ENCODE peak calls at places on chromosomes 1 and 21, in nine cellular contexts. B is IMR-90, I is HCT116, F is MM.1S, T is neural progenitor cell, A is endothelial cell of umbilical vein, D is GM23248, H is neuronal stem cell, M is mesendoderm. S is an unnamed sample.

GRCh38 chr1:54047384-54048315 is 5.4 kb downstream of the TMEM59 start:
- DNase-seq in B (peak), I (no peak), F (peak), T (no peak), A (peak), D (peak), H (no peak), M (peak), S (no peak)

GRCh38 chr1:209662879-209663327 is 10.7 kb upstream of the LAMB3 start:
- DNase-seq in B (no peak), I (no peak), F (no peak), T (no peak), A (no peak), D (no peak), H (no peak), M (no peak), S (peak)

GRCh38 chr1:221430133-221430960 is 311.5 kb downstream of the DUSP10 start:
- DNase-seq in B (peak), I (no peak), F (no peak), T (no peak), A (peak), D (no peak), H (no peak), M (no peak), S (no peak)

GRCh38 chr1:46399307-46399706 is 5.2 kb downstream of the FAAH start:
- DNase-seq in B (no peak), I (no peak), F (peak), T (no peak), A (no peak), D (no peak), H (no peak), M (no peak), S (no peak)

GRCh38 chr21:41640756-41641509 is 125.9 kb downstream of the RIPK4 start:
- DNase-seq in B (peak), I (no peak), F (no peak), T (no peak), A (no peak), D (peak), H (no peak), M (peak), S (peak)

GRCh38 chr1:9233241-9233941 is 1.2 kb upstream of the H6PD start:
- DNase-seq in B (peak), I (no peak), F (no peak), T (no peak), A (peak), D (peak), H (no peak), M (no peak), S (no peak)

GRCh38 chr1:51189421-51190073 is 46.5 kb upstream of the RNF11 start:
- DNase-seq in B (peak), I (peak), F (peak), T (peak), A (peak), D (peak), H (peak), M (peak), S (peak)

GRCh38 chr1:191255354-191256057 is 777.8 kb upstream of the BRINP3 start:
- DNase-seq in B (no peak), I (no peak), F (peak), T (peak), A (no peak), D (no peak), H (peak), M (peak), S (no peak)

GRCh38 chr1:181144238-181144637 is 55.7 kb downstream of the IER5 start:
- DNase-seq in B (no peak), I (no peak), F (no peak), T (no peak), A (no peak), D (no peak), H (no peak), M (no peak), S (no peak)

GRCh38 chr1:87215592-87215991 is 113.1 kb upstream of the LMO4 start:
- DNase-seq in B (no peak), I (no peak), F (no peak), T (no peak), A (no peak), D (no peak), H (no peak), M (no peak), S (no peak)

GRCh38 chr1:101918277-101918676 is 78.4 kb downstream of the OLFM3 start:
- DNase-seq in B (no peak), I (no peak), F (no peak), T (no peak), A (no peak), D (no peak), H (no peak), M (no peak), S (no peak)

GRCh38 chr1:21157054-21157453 is 19.6 kb downstream of the EIF4G3 start:
- DNase-seq in B (no peak), I (no peak), F (no peak), T (no peak), A (no peak), D (no peak), H (no peak), M (no peak), S (no peak)

GRCh38 chr1:6351480-6352137 is 42.0 kb downstream of the ACOT7 start:
- DNase-seq in B (no peak), I (no peak), F (no peak), T (no peak), A (no peak), D (no peak), H (no peak), M (no peak), S (peak)

GRCh38 chr1:204360314-204360713 is 585 bp upstream of the PLEKHA6 start:
- DNase-seq in B (no peak), I (no peak), F (no peak), T (no peak), A (no peak), D (no peak), H (no peak), M (no peak), S (no peak)
- H3K9ac ChIP-seq in B (no peak), I (no peak), F (no peak), T (no peak), A (no peak), D (no peak), H (no peak), M (no peak), S (no peak)

GRCh38 chr1:212952596-212952995 is 2.3 kb downstream of the VASH2 start:
- DNase-seq in B (no peak), I (no peak), F (no peak), T (no peak), A (no peak), D (no peak), H (no peak), M (no peak), S (no peak)

GRCh38 chr1:212946872-212947271 is 3.5 kb upstream of the VASH2 start:
- DNase-seq in B (no peak), I (no peak), F (peak), T (no peak), A (no peak), D (no peak), H (no peak), M (no peak), S (no peak)

GRCh38 chr1:212951058-212951923 is 950 bp downstream of the VASH2 start:
- DNase-seq in B (no peak), I (no peak), F (no peak), T (peak), A (no peak), D (peak), H (no peak), M (no peak), S (no peak)

GRCh38 chr1:212950243-212951057 is at the start of gene VASH2:
- DNase-seq in B (peak), I (peak), F (peak), T (peak), A (peak), D (peak), H (peak), M (peak), S (peak)

GRCh38 chr1:212949771-212950170 is 570 bp upstream of the VASH2 start:
- DNase-seq in B (no peak), I (no peak), F (no peak), T (no peak), A (no peak), D (no peak), H (no peak), M (no peak), S (no peak)
- H3K9ac ChIP-seq in B (no peak), I (peak), F (peak), T (no peak), A (no peak), D (no peak), H (peak), M (peak), S (no peak)

DNA sequence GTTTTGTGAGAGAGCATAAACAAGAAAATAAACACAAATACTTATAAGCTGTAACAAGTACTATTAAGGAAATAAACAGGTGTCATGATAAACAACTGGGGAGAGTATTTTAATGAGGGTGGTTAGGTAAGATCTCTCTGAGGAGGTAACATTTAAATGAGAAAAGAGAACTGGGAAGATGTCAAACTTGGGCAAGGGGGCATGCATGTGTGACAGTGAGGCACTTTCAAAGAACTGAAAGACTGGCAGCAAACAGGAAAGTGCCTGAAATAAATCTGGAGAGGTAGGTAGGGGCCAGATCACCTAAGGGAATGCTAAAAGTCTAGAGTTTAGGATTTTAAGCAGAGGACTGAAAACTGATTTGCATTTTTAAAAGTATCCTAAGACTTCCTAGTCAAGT is 37.8 kb downstream of the NSL1 start:
- DNase-seq in B (no peak), I (no peak), F (no peak), T (no peak), A (no peak), D (no peak), H (no peak), M (no peak), S (no peak)
- H3K9ac ChIP-seq in B (no peak), I (no peak), F (no peak), T (no peak), A (no peak), D (no peak), H (no peak), M (no peak), S (no peak)

DNA sequence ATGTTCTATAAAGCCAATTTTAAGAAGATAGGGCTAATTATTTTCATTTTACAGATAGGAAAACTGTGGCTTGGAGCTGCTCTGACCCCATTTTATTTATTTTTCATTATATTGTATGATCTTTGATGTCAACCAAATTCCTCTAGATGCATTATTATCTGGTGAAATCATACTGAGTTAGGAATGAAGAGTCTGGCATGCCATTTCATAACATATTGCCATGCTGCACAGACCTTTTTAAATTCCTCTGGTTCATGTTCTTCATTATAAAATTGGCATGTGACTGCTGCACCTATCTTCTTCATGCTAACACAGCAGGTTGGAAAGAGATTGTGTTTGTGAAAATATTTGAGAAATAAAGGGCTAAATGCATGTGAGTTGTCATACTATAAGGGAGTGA is 12.7 kb downstream of the PRRX1 start:
- DNase-seq in B (peak), I (no peak), F (no peak), T (no peak), A (no peak), D (peak), H (no peak), M (no peak), S (no peak)
- H3K9ac ChIP-seq in B (no peak), I (no peak), F (no peak), T (no peak), A (no peak), D (peak), H (no peak), M (no peak), S (no peak)

DNA sequence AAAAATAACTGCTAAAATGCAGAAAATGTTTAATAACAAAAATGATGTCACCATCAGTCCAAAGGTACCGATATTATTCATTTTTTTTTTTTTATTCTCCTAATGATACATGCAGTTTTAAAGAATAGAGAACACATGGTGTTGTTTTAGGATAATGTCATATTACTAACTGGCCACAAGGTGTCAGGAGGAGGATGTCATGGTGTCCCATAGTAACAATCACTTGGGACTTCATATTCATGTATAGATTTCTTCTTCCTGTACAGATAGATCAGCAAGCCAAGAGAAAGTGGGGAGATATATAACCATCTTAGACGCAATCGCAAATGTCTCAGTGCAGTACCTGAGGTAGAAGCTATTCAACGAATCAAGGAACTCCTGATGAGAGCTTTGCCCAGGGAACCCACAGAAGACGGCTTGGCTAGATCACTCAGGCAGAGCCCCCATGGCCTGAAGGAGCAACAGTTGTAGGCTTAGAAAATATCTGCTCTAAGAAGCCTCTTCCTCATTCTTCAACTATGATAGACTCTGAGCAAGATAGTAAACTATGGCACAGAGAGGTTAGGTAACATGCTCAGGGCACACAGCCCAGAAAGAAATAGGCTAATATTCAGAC is 12.3 kb downstream of the OR2T11 start:
- DNase-seq in B (peak), I (peak), F (peak), T (no peak), A (peak), D (peak), H (no peak), M (peak), S (peak)
- H3K9ac ChIP-seq in B (no peak), I (no peak), F (no peak), T (no peak), A (no peak), D (no peak), H (no peak), M (no peak), S (no peak)